ENCODE peak calls at places on chromosomes 13 and 19, in five cellular contexts. Q is NCI-H1417; O is memory B cell; G is CD8-positive, alpha-beta memory T cell; L is T1000. H is an unnamed sample.

GRCh38 chr13:97621631-97622030 is 187.7 kb downstream of the RAP2A start:
- DNase-seq in L (no peak), G (no peak), Q (no peak), O (no peak), H (no peak)

GRCh38 chr13:48571121-48571901 is 38.4 kb upstream of the RCBTB2 start:
- DNase-seq in G (no peak), L (no peak), O (peak; percentile 5), Q (no peak), H (no peak)

GRCh38 chr19:49767380-49767779 is 579 bp downstream of the AP2A1 start:
- DNase-seq in O (no peak), L (no peak), Q (peak; percentile 20), G (no peak), H (no peak)

GRCh38 chr19:40741527-40742390 is 8.5 kb downstream of the ACTMAP start:
- DNase-seq in O (no peak), Q (no peak), L (no peak), G (no peak), H (no peak)

GRCh38 chr19:7483720-7484201 is 5.1 kb downstream of the PEX11G start:
- DNase-seq in L (no peak), O (no peak), Q (no peak), G (no peak), H (no peak)

GRCh38 chr19:55152017-55152416 is 3.0 kb upstream of the TNNT1 start:
- DNase-seq in O (no peak), Q (peak; percentile 19), L (no peak), G (no peak), H (no peak)

GRCh38 chr19:29539668-29540067 is 13.9 kb downstream of the VSTM2B start:
- DNase-seq in O (no peak), G (no peak), Q (no peak), L (no peak), H (no peak)

GRCh38 chr19:38183227-38183914 is 40.7 kb downstream of the DPF1 start:
- DNase-seq in G (no peak), O (no peak), Q (no peak), L (no peak), H (no peak)

GRCh38 chr19:5254944-5255343 is 85.7 kb downstream of the PTPRS start:
- DNase-seq in G (no peak), L (no peak), O (no peak), Q (no peak), H (no peak)

GRCh38 chr19:35911790-35912189 is 3.7 kb upstream of the TYROBP start:
- DNase-seq in G (no peak), O (no peak), Q (no peak), L (no peak), H (no peak)

GRCh38 chr19:54418030-54418929 is 3.0 kb downstream of the TTYH1 start:
- DNase-seq in O (no peak), L (no peak), G (no peak), Q (peak; percentile 14), H (no peak)